ENCODE peak calls at places on chromosomes 5 and 9, in five cellular contexts. One of them, this sample, is unnamed.

GRCh38 chr9:36818965-36819870 is 214.8 kb downstream of the PAX5 start:
- DNase-seq in Peyer's patch: peak
- DNase-seq in heart left ventricle: no peak
- DNase-seq in A549: no peak
- DNase-seq in gastrocnemius medialis: no peak
- DNase-seq in this sample: no peak

GRCh38 chr9:15243086-15243485 is 63.9 kb downstream of the TTC39B start:
- DNase-seq in Peyer's patch: no peak
- DNase-seq in heart left ventricle: no peak
- DNase-seq in A549: no peak
- DNase-seq in gastrocnemius medialis: no peak
- DNase-seq in this sample: no peak

GRCh38 chr9:17165734-17166133 is 30.9 kb downstream of the CNTLN start:
- DNase-seq in Peyer's patch: no peak
- DNase-seq in heart left ventricle: no peak
- DNase-seq in A549: no peak
- DNase-seq in gastrocnemius medialis: no peak
- DNase-seq in this sample: peak

GRCh38 chr9:105150991-105151685 is 93.3 kb upstream of the SLC44A1 start:
- DNase-seq in Peyer's patch: no peak
- DNase-seq in heart left ventricle: no peak
- DNase-seq in A549: peak
- DNase-seq in gastrocnemius medialis: no peak
- DNase-seq in this sample: no peak

GRCh38 chr5:132372122-132372521 is 2.6 kb downstream of the SLC22A5 start:
- DNase-seq in Peyer's patch: no peak
- DNase-seq in heart left ventricle: no peak
- DNase-seq in A549: no peak
- DNase-seq in gastrocnemius medialis: no peak
- DNase-seq in this sample: peak

GRCh38 chr5:44953078-44953477 is 144.3 kb downstream of the MRPS30 start:
- DNase-seq in Peyer's patch: no peak
- DNase-seq in heart left ventricle: no peak
- DNase-seq in A549: no peak
- DNase-seq in gastrocnemius medialis: no peak
- DNase-seq in this sample: no peak

GRCh38 chr5:171250738-171251137 is 58.3 kb upstream of the TLX3 start:
- DNase-seq in Peyer's patch: no peak
- DNase-seq in heart left ventricle: no peak
- DNase-seq in A549: no peak
- DNase-seq in gastrocnemius medialis: no peak
- DNase-seq in this sample: no peak

GRCh38 chr5:83199126-83199525 is 121.8 kb downstream of the XRCC4 start:
- DNase-seq in Peyer's patch: no peak
- DNase-seq in heart left ventricle: no peak
- DNase-seq in A549: no peak
- DNase-seq in gastrocnemius medialis: no peak
- DNase-seq in this sample: no peak

GRCh38 chr5:45113726-45114125 is 305.0 kb downstream of the MRPS30 start:
- DNase-seq in Peyer's patch: no peak
- DNase-seq in heart left ventricle: no peak
- DNase-seq in A549: no peak
- DNase-seq in gastrocnemius medialis: no peak
- DNase-seq in this sample: peak

GRCh38 chr9:101083451-101083850 is 54.9 kb downstream of the PLPPR1 start:
- DNase-seq in Peyer's patch: no peak
- DNase-seq in heart left ventricle: no peak
- DNase-seq in A549: no peak
- DNase-seq in gastrocnemius medialis: no peak
- DNase-seq in this sample: no peak

GRCh38 chr5:155459889-155460500 is 446.4 kb downstream of the KIF4B start:
- DNase-seq in Peyer's patch: no peak
- DNase-seq in heart left ventricle: no peak
- DNase-seq in A549: no peak
- DNase-seq in gastrocnemius medialis: no peak
- DNase-seq in this sample: no peak

GRCh38 chr5:144971067-144971850 is 800.6 kb downstream of the KCTD16 start:
- DNase-seq in Peyer's patch: no peak
- DNase-seq in heart left ventricle: no peak
- DNase-seq in A549: no peak
- DNase-seq in gastrocnemius medialis: no peak
- DNase-seq in this sample: no peak

GRCh38 chr5:170791325-170791954 is 7.9 kb downstream of the GABRP start:
- DNase-seq in Peyer's patch: peak
- DNase-seq in heart left ventricle: peak
- DNase-seq in A549: peak
- DNase-seq in gastrocnemius medialis: no peak
- DNase-seq in this sample: peak

GRCh38 chr9:131701789-131702337 is 38.0 kb downstream of the RAPGEF1 start:
- DNase-seq in Peyer's patch: no peak
- DNase-seq in heart left ventricle: no peak
- DNase-seq in A549: no peak
- DNase-seq in gastrocnemius medialis: no peak
- DNase-seq in this sample: no peak

GRCh38 chr5:93273176-93273575 is 307.8 kb downstream of the NR2F1-AS1 start:
- DNase-seq in Peyer's patch: no peak
- DNase-seq in heart left ventricle: no peak
- DNase-seq in A549: no peak
- DNase-seq in gastrocnemius medialis: no peak
- DNase-seq in this sample: no peak

GRCh38 chr9:134191455-134192209 is 27.3 kb upstream of the RNU6ATAC start:
- DNase-seq in Peyer's patch: no peak
- DNase-seq in heart left ventricle: no peak
- DNase-seq in A549: no peak
- DNase-seq in gastrocnemius medialis: peak
- DNase-seq in this sample: no peak

GRCh38 chr5:123752576-123752975 is 240.6 kb downstream of the CSNK1G3 start:
- DNase-seq in Peyer's patch: no peak
- DNase-seq in heart left ventricle: no peak
- DNase-seq in A549: no peak
- DNase-seq in gastrocnemius medialis: no peak
- DNase-seq in this sample: no peak

GRCh38 chr9:38208206-38208901 is 139.3 kb upstream of the SHB start:
- DNase-seq in Peyer's patch: no peak
- DNase-seq in heart left ventricle: no peak
- DNase-seq in A549: no peak
- DNase-seq in gastrocnemius medialis: no peak
- DNase-seq in this sample: no peak

GRCh38 chr9:76576344-76576743 is 117.4 kb downstream of the GCNT1 start:
- DNase-seq in Peyer's patch: peak
- DNase-seq in heart left ventricle: no peak
- DNase-seq in A549: no peak
- DNase-seq in gastrocnemius medialis: no peak
- DNase-seq in this sample: peak

GRCh38 chr9:93138171-93138764 is 4.2 kb upstream of the NINJ1 start:
- DNase-seq in Peyer's patch: no peak
- DNase-seq in heart left ventricle: no peak
- DNase-seq in A549: no peak
- DNase-seq in gastrocnemius medialis: no peak
- DNase-seq in this sample: no peak

GRCh38 chr5:142618125-142618524 is 67.8 kb downstream of the FGF1 start:
- DNase-seq in Peyer's patch: no peak
- DNase-seq in heart left ventricle: no peak
- DNase-seq in A549: no peak
- DNase-seq in gastrocnemius medialis: no peak
- DNase-seq in this sample: peak

GRCh38 chr5:111668713-111669112 is 88.3 kb downstream of the NREP start:
- DNase-seq in Peyer's patch: no peak
- DNase-seq in heart left ventricle: no peak
- DNase-seq in A549: no peak
- DNase-seq in gastrocnemius medialis: no peak
- DNase-seq in this sample: no peak
- H3K4me3 ChIP-seq in Peyer's patch: no peak
- H3K4me3 ChIP-seq in heart left ventricle: no peak
- H3K4me3 ChIP-seq in A549: no peak
- H3K4me3 ChIP-seq in gastrocnemius medialis: no peak
- H3K4me3 ChIP-seq in this sample: no peak

GRCh38 chr9:94259077-94259847 is at the start of gene ZNF169:
- DNase-seq in Peyer's patch: peak
- DNase-seq in heart left ventricle: peak
- DNase-seq in A549: peak
- DNase-seq in gastrocnemius medialis: peak
- DNase-seq in this sample: peak
- TF ChIP-seq POLR2A in Peyer's patch: peak
- TF ChIP-seq POLR2A in heart left ventricle: no peak
- TF ChIP-seq POLR2A in A549: peak
- TF ChIP-seq POLR2A in gastrocnemius medialis: peak
- TF ChIP-seq POLR2A in this sample: peak

GRCh38 chr5:138573223-138573622 is 2.0 kb downstream of the HSPA9 start:
- DNase-seq in Peyer's patch: no peak
- DNase-seq in heart left ventricle: no peak
- DNase-seq in A549: no peak
- DNase-seq in gastrocnemius medialis: no peak
- DNase-seq in this sample: no peak
- H3K4me3 ChIP-seq in Peyer's patch: no peak
- H3K4me3 ChIP-seq in heart left ventricle: no peak
- H3K4me3 ChIP-seq in A549: peak
- H3K4me3 ChIP-seq in gastrocnemius medialis: no peak
- H3K4me3 ChIP-seq in this sample: peak

GRCh38 chr9:125632321-125633115 is 74.5 kb downstream of the MAPKAP1 start:
- DNase-seq in Peyer's patch: peak
- DNase-seq in heart left ventricle: no peak
- DNase-seq in A549: no peak
- DNase-seq in gastrocnemius medialis: no peak
- DNase-seq in this sample: peak
- TF ChIP-seq POLR2A in Peyer's patch: no peak
- TF ChIP-seq POLR2A in heart left ventricle: no peak
- TF ChIP-seq POLR2A in A549: no peak
- TF ChIP-seq POLR2A in gastrocnemius medialis: no peak
- TF ChIP-seq POLR2A in this sample: no peak

GRCh38 chr5:94888674-94889073 is 270.2 kb downstream of the SLF1 start:
- DNase-seq in Peyer's patch: no peak
- DNase-seq in heart left ventricle: no peak
- DNase-seq in A549: no peak
- DNase-seq in gastrocnemius medialis: no peak
- DNase-seq in this sample: no peak

GRCh38 chr5:94885931-94886330 is 267.5 kb downstream of the SLF1 start:
- DNase-seq in Peyer's patch: no peak
- DNase-seq in heart left ventricle: no peak
- DNase-seq in A549: no peak
- DNase-seq in gastrocnemius medialis: no peak
- DNase-seq in this sample: no peak

GRCh38 chr5:94884294-94884693 is 265.8 kb downstream of the SLF1 start:
- DNase-seq in Peyer's patch: no peak
- DNase-seq in heart left ventricle: no peak
- DNase-seq in A549: no peak
- DNase-seq in gastrocnemius medialis: no peak
- DNase-seq in this sample: no peak
- H3K4me3 ChIP-seq in Peyer's patch: no peak
- H3K4me3 ChIP-seq in heart left ventricle: no peak
- H3K4me3 ChIP-seq in A549: no peak
- H3K4me3 ChIP-seq in gastrocnemius medialis: no peak
- H3K4me3 ChIP-seq in this sample: no peak

GRCh38 chr9:6757988-6758417 is 230 bp downstream of the KDM4C start:
- DNase-seq in Peyer's patch: no peak
- DNase-seq in heart left ventricle: no peak
- DNase-seq in A549: no peak
- DNase-seq in gastrocnemius medialis: no peak
- DNase-seq in this sample: no peak
- TF ChIP-seq POLR2A in Peyer's patch: no peak
- TF ChIP-seq POLR2A in heart left ventricle: no peak
- TF ChIP-seq POLR2A in A549: no peak
- TF ChIP-seq POLR2A in gastrocnemius medialis: peak
- TF ChIP-seq POLR2A in this sample: no peak

GRCh38 chr9:128657344-128657704 is 677 bp upstream of the DYNC2I2 start:
- DNase-seq in Peyer's patch: no peak
- DNase-seq in heart left ventricle: no peak
- DNase-seq in A549: no peak
- DNase-seq in gastrocnemius medialis: no peak
- DNase-seq in this sample: no peak
- H3K4me3 ChIP-seq in Peyer's patch: no peak
- H3K4me3 ChIP-seq in heart left ventricle: peak
- H3K4me3 ChIP-seq in A549: peak
- H3K4me3 ChIP-seq in gastrocnemius medialis: peak
- H3K4me3 ChIP-seq in this sample: peak

DNA sequence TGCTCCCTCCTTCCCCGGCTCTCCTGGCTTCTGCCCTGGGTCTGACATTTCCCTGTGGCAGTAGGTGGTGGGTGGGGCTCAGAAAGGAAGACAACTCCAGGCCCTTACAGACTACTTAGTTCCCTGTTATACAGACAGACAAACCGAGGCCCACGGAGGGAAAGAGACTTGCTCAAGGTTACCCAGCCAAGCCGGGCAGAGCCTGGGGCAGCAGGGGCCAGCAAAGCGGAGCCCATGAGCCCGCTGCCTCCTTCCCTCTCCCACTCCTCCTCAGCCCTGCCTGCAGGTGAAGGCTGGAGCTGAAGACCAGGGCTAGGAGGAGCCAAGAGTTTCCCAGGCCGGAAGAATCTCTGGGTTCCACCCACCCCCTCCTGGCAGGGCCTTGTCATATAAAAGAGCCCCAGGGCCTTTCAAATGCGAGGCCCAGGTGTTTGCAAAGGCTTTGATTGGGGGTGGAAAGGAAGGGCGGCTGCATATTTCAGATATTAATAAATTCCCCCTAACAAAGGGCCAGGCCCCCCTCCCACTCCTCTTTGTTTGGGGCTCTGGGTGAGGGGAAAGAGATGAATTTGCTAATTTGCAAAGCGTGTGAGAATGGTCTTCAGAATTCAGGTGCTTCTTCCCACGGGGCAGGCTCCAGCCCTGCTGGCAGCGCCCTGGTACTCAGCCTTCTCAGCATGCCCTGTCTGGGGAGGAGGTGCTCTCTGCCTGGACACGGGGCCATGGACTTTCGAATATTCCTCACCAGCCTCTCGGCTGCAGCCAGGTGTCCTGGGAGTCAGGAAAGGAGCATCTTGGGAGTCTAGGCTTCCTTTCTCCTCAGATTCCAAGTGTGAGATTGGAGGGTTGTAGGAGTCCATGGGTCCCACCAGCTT is 21.5 kb downstream of the SLC6A7 start:
- DNase-seq in Peyer's patch: peak
- DNase-seq in heart left ventricle: no peak
- DNase-seq in A549: no peak
- DNase-seq in gastrocnemius medialis: no peak
- DNase-seq in this sample: no peak
- TF ChIP-seq POLR2A in Peyer's patch: no peak
- TF ChIP-seq POLR2A in heart left ventricle: no peak
- TF ChIP-seq POLR2A in A549: no peak
- TF ChIP-seq POLR2A in gastrocnemius medialis: no peak
- TF ChIP-seq POLR2A in this sample: no peak

This sample was measured in NB4.